ENCODE peak calls at places on chromosome 22, in five cellular contexts. H is K562, I is H1, M is HepG2, P is HCT116. X is an unnamed sample. For H3K4me1, the result is how much of the 10 kb centered on the place peaks cover.

GRCh38 chr22:38233427-38233826 is 31.6 kb downstream of the MAFF start:
- DNase-seq in I (no peak), M (no peak), P (no peak), H (no peak), X (no peak)

GRCh38 chr22:28505416-28506156 is 174.1 kb downstream of the TTC28 start:
- DNase-seq in H (no peak), M (no peak), I (no peak), P (no peak), X (no peak)

GRCh38 chr22:38864361-38865191 is 7.4 kb downstream of the CBX6 start:
- DNase-seq in M (no peak), H (no peak), P (no peak), I (no peak), X (no peak)

GRCh38 chr22:37273126-37273845 is 9.0 kb upstream of the CYTH4 start:
- DNase-seq in P (no peak), I (no peak), M (no peak), H (peak), X (no peak)

GRCh38 chr22:48370508-48371325 is 1457.0 kb downstream of the BRD1 start:
- DNase-seq in P (no peak), H (no peak), M (no peak), I (no peak), X (no peak)

GRCh38 chr22:39144101-39144815 is 8.2 kb downstream of the CBX7 start:
- DNase-seq in H (no peak), I (no peak), P (no peak), M (no peak), X (no peak)

GRCh38 chr22:49348631-49349030 is 479.0 kb downstream of the BRD1 start:
- DNase-seq in I (no peak), P (no peak), H (no peak), M (no peak), X (no peak)

GRCh38 chr22:35914665-35915476 is 113.8 kb downstream of the RBFOX2 start:
- DNase-seq in M (peak), H (peak), P (peak), I (peak), X (peak)

GRCh38 chr22:22061085-22062077 is 78.8 kb upstream of the TOP3B start:
- DNase-seq in P (peak), I (no peak), M (peak), H (no peak), X (no peak)

GRCh38 chr22:36577019-36577418 is 48.1 kb upstream of the EIF3D start:
- DNase-seq in M (peak), I (no peak), H (no peak), P (peak), X (no peak)

GRCh38 chr22:39174498-39175120 is 22.1 kb upstream of the CBX7 start:
- DNase-seq in H (peak), I (peak), M (peak), P (peak), X (peak)

GRCh38 chr22:42069801-42070516 is 653 bp downstream of the NAGA start:
- DNase-seq in I (no peak), M (no peak), P (no peak), H (no peak), X (no peak)

GRCh38 chr22:37179622-37180420 is 8.2 kb downstream of the C1QTNF6 start:
- DNase-seq in H (no peak), M (no peak), I (no peak), P (no peak), X (no peak)

GRCh38 chr22:35335936-35336781 is 36.5 kb downstream of the TOM1 start:
- DNase-seq in P (no peak), I (no peak), M (no peak), H (no peak), X (no peak)

GRCh38 chr22:37033605-37034430 is 14.3 kb downstream of the MPST start:
- DNase-seq in M (peak), P (no peak), I (no peak), H (no peak), X (no peak)

GRCh38 chr22:32331236-32331917 is 26.3 kb upstream of the RFPL3 start:
- DNase-seq in H (no peak), I (no peak), M (no peak), P (no peak), X (no peak)

GRCh38 chr22:49602481-49602880 is 225.2 kb downstream of the BRD1 start:
- DNase-seq in M (no peak), H (no peak), I (no peak), P (no peak), X (no peak)

GRCh38 chr22:21450320-21450831 is 16.8 kb upstream of the TMEM191C start:
- DNase-seq in M (no peak), H (no peak), I (no peak), P (no peak), X (no peak)

GRCh38 chr22:31828739-31829138 is 74.9 kb downstream of the DEPDC5 start:
- DNase-seq in M (no peak), I (no peak), P (no peak), H (no peak), X (no peak)

GRCh38 chr22:49666146-49666809 is 161.4 kb downstream of the BRD1 start:
- DNase-seq in H (no peak), I (no peak), M (no peak), P (no peak), X (no peak)

GRCh38 chr22:40479887-40480538 is 109.6 kb downstream of the SGSM3 start:
- DNase-seq in M (no peak), P (no peak), I (no peak), H (no peak), X (no peak)

GRCh38 chr22:42078469-42079318 is 806 bp upstream of the SMDT1 start:
- DNase-seq in M (no peak), P (no peak), I (no peak), H (no peak), X (no peak)

GRCh38 chr22:48740731-48741405 is 1086.8 kb downstream of the BRD1 start:
- DNase-seq in I (no peak), H (no peak), P (no peak), M (no peak), X (no peak)

GRCh38 chr22:39360674-39361413 is 11.1 kb downstream of the SYNGR1 start:
- DNase-seq in M (no peak), P (no peak), I (no peak), H (no peak), X (peak)

GRCh38 chr22:31897842-31898241 is 46.5 kb upstream of the YWHAH start:
- DNase-seq in P (no peak), I (no peak), H (no peak), M (no peak), X (peak)

GRCh38 chr22:38449776-38450175 is 5.2 kb downstream of the KCNJ4 start:
- DNase-seq in P (no peak), H (no peak), M (no peak), I (no peak), X (no peak)

GRCh38 chr22:45934659-45935341 is 42.2 kb downstream of the WNT7B start:
- DNase-seq in H (no peak), I (no peak), P (peak), M (peak), X (no peak)
- TF ChIP-seq ZNF274 in H (no peak), I (no peak), P (no peak), M (no peak), X (no peak)

DNA sequence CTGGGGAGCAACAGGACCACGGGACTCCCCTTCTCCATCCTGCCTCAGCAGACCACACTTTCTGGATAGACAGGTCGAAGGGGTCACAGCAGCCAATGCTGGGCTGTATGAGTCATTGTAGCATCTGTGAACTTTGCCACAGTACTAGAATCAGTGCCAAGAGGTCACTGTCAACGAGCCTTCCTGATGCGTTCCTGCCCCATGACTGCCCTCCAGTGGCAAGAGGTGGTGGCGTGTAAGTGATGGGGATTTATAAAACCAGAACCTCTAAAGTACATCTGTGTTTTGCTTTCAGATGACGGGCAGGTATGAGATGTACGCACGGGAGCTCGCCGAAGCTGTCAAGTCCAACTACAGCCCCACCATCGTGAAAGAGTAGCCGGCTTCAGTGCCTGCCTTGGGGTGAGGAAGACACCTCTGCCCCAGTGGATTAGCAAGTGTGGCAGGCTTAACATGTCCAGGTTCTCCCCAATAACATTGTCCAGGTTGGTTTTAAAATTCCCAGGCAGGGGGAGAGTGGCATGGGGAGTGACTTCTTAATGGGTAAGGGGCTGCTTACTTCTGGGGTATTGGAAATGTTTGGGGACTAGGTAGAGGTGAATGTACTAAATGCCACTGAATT is 29.4 kb downstream of the GUCD1 start:
- DNase-seq in H (peak), I (peak), M (peak), P (peak), X (peak)
- TF ChIP-seq YY1 in H (no peak), I (peak), M (no peak), P (no peak), X (no peak)

DNA sequence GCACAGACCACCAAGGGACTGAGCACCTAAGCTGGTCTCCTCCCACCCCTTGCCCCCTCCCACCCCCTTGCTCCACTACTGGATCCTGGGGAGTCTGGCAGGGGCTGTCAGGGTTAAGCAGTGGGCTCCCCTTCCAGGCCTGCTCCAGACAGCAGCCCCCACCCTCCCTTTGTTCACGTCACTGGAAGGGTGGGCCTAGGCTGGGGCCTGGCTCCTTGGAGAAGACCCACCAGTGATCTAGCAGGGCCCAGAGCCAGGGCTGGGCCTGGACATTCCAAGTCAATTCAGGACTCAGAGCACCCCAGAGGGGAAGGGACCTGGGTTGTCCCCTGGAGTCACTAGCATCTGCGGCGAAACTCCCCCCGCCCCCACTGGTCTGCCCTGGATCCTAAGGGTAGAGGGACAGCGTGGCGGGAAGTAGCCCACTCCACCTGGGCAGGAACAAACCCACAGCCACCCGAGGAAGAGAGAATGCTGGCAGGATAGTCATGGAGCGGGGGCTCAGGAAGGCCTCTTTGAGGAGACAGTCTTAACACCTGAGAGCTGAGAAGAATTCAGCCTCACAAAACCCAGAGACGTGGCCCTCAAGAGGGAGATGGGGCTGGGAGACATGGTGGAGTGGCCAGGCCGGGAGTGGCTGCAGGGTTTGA is 45.8 kb downstream of the IGLL1 start:
- DNase-seq in I (no peak), P (no peak), H (no peak), M (no peak), X (no peak)
- H3K4me1 ChIP-seq in I (under half), P (under half), H (half or more), M (half or more), X (under half)

DNA sequence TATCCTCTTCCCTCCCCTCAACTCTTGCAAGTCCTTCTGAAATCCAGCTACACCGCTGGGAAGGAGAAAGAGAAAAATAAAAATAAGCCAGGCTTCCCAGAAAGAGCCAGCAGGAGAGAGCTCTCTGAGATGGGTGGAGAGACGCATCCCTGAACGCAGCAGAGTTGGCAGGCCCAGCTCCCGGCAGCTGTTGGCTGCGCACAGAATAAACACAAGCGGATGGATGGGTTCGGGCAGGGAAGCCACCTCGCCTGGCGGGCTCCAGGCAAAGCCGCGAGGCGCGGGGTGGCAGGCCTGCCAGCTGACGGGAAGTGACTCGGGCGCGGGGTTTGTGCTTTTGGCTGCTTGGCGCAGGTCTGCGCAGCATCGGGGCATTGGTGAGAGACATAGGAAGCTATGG is 537.7 kb downstream of the MIAT start:
- DNase-seq in I (no peak), P (no peak), M (no peak), H (no peak), X (no peak)
- TF ChIP-seq ZNF274 in I (no peak), P (no peak), M (no peak), H (no peak), X (no peak)

GRCh38 chr22:33811686-33812085 is 108.6 kb downstream of the LARGE1 start:
- DNase-seq in H (no peak), M (no peak), P (no peak), I (no peak), X (no peak)
- TF ChIP-seq YY1 in H (no peak), M (no peak), P (no peak), I (no peak), X (no peak)

GRCh38 chr22:33565580-33565995 is 354.7 kb downstream of the LARGE1 start:
- DNase-seq in P (no peak), I (no peak), M (no peak), H (no peak), X (no peak)
- H3K4me1 ChIP-seq in P (under half), I (under half), M (half or more), H (under half), X (under half)

GRCh38 chr22:44304354-44304753 is 8.4 kb downstream of the SHISAL1 start:
- DNase-seq in P (no peak), H (no peak), M (no peak), I (no peak), X (peak)
- TF ChIP-seq ZNF274 in P (no peak), H (no peak), M (no peak), I (no peak), X (no peak)

DNA sequence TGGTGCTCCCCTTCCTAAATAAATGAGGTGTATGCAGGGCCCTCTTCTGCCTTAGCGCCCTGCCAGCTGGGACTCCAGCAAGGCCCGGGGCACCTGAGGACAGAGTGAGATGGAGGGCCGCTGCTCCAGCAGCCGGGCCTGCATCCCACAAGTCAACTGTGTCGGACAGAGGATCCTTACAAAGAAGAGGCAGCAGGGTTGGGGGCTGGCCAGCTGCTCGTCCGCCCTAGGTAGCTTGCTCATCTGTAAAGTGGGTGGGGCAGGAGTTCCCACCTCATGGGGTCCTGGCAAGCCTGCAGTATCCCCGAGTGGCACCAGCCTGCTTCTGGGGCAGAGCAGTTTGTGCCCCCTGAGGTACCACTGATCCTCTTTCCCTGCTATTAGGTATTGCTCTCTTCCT is 7.6 kb downstream of the TMEM121B start:
- DNase-seq in I (no peak), P (no peak), M (no peak), H (no peak), X (no peak)
- TF ChIP-seq YY1 in I (no peak), P (no peak), M (no peak), H (no peak), X (no peak)

DNA sequence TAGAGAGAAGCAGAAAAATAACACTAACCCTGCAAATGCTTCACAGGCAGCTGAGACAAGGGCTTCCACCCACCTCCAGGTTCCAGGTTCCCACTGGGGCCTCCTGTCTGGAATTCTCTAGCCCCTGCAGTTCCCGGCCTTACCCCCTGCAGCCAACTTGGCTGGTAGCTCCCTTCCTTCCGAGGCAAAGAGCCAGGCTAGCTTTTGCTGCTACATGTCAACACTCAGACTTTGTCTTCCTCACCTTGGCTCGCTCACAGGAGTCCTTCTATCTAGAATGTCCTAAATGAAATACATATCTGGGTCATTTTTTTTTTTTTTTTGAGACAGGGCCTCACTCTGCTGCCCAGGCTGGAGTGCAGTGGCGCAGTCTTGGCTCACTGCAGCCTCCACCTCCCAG is 9.9 kb upstream of the TTLL1 start:
- DNase-seq in H (no peak), I (no peak), P (no peak), M (no peak), X (no peak)
- H3K4me1 ChIP-seq in H (under half), I (under half), P (under half), M (half or more), X (under half)

GRCh38 chr22:20061481-20061861 is 18.6 kb upstream of the DGCR8 start:
- DNase-seq in I (no peak), H (no peak), P (no peak), M (no peak), X (no peak)
- TF ChIP-seq ZNF274 in I (no peak), H (no peak), P (no peak), M (no peak), X (no peak)